ENCODE peak calls at places on chromosomes 5 and 9, in five cellular contexts. S is sciatic nerve, F is ACHN, M is pancreas, Z is Ammon's horn. T is an unnamed sample.

GRCh38 chr5:14178091-14178490 is 34.9 kb downstream of the TRIO start:
- DNase-seq in F (no peak), M (no peak), S (no peak), Z (no peak), T (no peak)

GRCh38 chr5:19975795-19976194 is 12.2 kb downstream of the CDH18 start:
- DNase-seq in S (no peak), F (peak; percentile 73), Z (peak; percentile 15), M (no peak), T (no peak)

GRCh38 chr5:90297045-90297764 is 112.4 kb downstream of the CETN3 start:
- DNase-seq in F (no peak), Z (no peak), S (no peak), M (no peak), T (no peak)

GRCh38 chr5:107469485-107469884 is 201.3 kb downstream of the EFNA5 start:
- DNase-seq in F (peak; percentile 87), M (no peak), Z (no peak), S (no peak), T (no peak)

GRCh38 chr5:141734501-141735231 is 52.6 kb upstream of the ARAP3 start:
- DNase-seq in F (peak; percentile 55), M (no peak), S (no peak), Z (no peak), T (no peak)

GRCh38 chr5:108636135-108636888 is 111.4 kb upstream of the FER start:
- DNase-seq in M (no peak), Z (no peak), F (no peak), S (no peak), T (no peak)

GRCh38 chr5:111159845-111160244 is 64.3 kb upstream of the CAMK4 start:
- DNase-seq in F (no peak), M (no peak), S (no peak), Z (no peak), T (no peak)

GRCh38 chr5:673837-674629 is 19.1 kb downstream of the TPPP start:
- DNase-seq in Z (no peak), M (no peak), S (peak; percentile 51), F (no peak), T (no peak)

GRCh38 chr5:50501510-50502209 is 60.6 kb upstream of the EMB start:
- DNase-seq in S (no peak), M (no peak), Z (peak; percentile 5), F (no peak), T (peak; percentile 9)

GRCh38 chr9:78791779-78792178 is 494.9 kb downstream of the PSAT1 start:
- DNase-seq in S (no peak), F (no peak), M (no peak), Z (no peak), T (no peak)

GRCh38 chr5:133427121-133427777 is 185.1 kb downstream of the FSTL4 start:
- DNase-seq in F (no peak), M (no peak), S (no peak), Z (no peak), T (no peak)

GRCh38 chr5:52878671-52879070 is 91.0 kb downstream of the ITGA1 start:
- DNase-seq in S (no peak), M (no peak), Z (no peak), F (no peak), T (no peak)

GRCh38 chr9:68914751-68915150 is 99.2 kb downstream of the PRKACG start:
- DNase-seq in S (no peak), M (no peak), Z (peak; percentile 17), F (no peak), T (no peak)

GRCh38 chr9:136629879-136630661 is 32.6 kb upstream of the EGFL7 start:
- DNase-seq in F (peak; percentile 47), M (peak; percentile 54), S (peak; percentile 74), Z (peak; percentile 56), T (peak; percentile 61)

GRCh38 chr5:134738963-134739661 is 764 bp downstream of the CAMLG start:
- DNase-seq in Z (peak; percentile 32), M (no peak), F (peak; percentile 50), S (no peak), T (peak; percentile 36)

GRCh38 chr9:90846770-90847419 is 45.3 kb downstream of the SYK start:
- DNase-seq in S (no peak), M (no peak), Z (no peak), F (no peak), T (no peak)

GRCh38 chr5:90503596-90503995 is 25.8 kb downstream of the LYSMD3 start:
- DNase-seq in Z (no peak), S (no peak), F (no peak), M (no peak), T (no peak)

GRCh38 chr5:72951850-72952468 is 3.9 kb upstream of the FCHO2 start:
- DNase-seq in S (no peak), Z (no peak), M (no peak), F (peak; percentile 75), T (no peak)

GRCh38 chr5:17228833-17229291 is 11.4 kb downstream of the BASP1 start:
- DNase-seq in S (no peak), M (no peak), Z (no peak), F (no peak), T (no peak)

GRCh38 chr5:122933926-122934325 is 88.5 kb downstream of the SNX24 start:
- DNase-seq in Z (no peak), F (no peak), S (no peak), M (no peak), T (no peak)

GRCh38 chr9:79104216-79104615 is 467.5 kb upstream of the TLE4 start:
- DNase-seq in S (no peak), Z (no peak), M (no peak), F (no peak), T (no peak)

GRCh38 chr9:14989811-14990210 is 79.6 kb upstream of the FREM1 start:
- DNase-seq in S (no peak), F (no peak), M (no peak), Z (no peak), T (no peak)

GRCh38 chr5:124884108-124884507 is 137.7 kb upstream of the ZNF608 start:
- DNase-seq in M (no peak), S (no peak), Z (no peak), F (no peak), T (no peak)

GRCh38 chr9:12813960-12814876 is 39.4 kb downstream of the LURAP1L start:
- DNase-seq in Z (peak; percentile 57), M (peak; percentile 53), S (peak; percentile 63), F (peak; percentile 94), T (no peak)

T was measured in naive thymus-derived CD4-positive, alpha-beta T cell.